ENCODE peak calls at places on chromosomes 6 and 20, in four cellular contexts. One of them, this sample, is unnamed.
A peak's percentile ranks its signal among the peaks of the same experiment; 100 is the strongest.

GRCh38 chr6:30798501-30798900 is 54.2 kb upstream of the IER3 start:
- DNase-seq in A549: no peak
- DNase-seq in K562: no peak
- DNase-seq in GM12878: no peak
- DNase-seq in this sample: no peak

GRCh38 chr6:41462980-41463930 is 82.9 kb upstream of the FOXP4 start:
- DNase-seq in K562: peak; percentile 82
- DNase-seq in A549: peak; percentile 36
- DNase-seq in GM12878: no peak
- DNase-seq in this sample: peak; percentile 83

GRCh38 chr6:52595796-52596130 is 18.9 kb upstream of the TRAM2 start:
- DNase-seq in A549: no peak
- DNase-seq in GM12878: no peak
- DNase-seq in K562: no peak
- DNase-seq in this sample: no peak

GRCh38 chr6:161233986-161234620 is 39.8 kb downstream of the AGPAT4 start:
- DNase-seq in K562: no peak
- DNase-seq in GM12878: no peak
- DNase-seq in A549: peak; percentile 6
- DNase-seq in this sample: peak; percentile 32

GRCh38 chr6:156109713-156110112 is 654.1 kb upstream of the NOX3 start:
- DNase-seq in GM12878: no peak
- DNase-seq in A549: no peak
- DNase-seq in K562: no peak
- DNase-seq in this sample: no peak

GRCh38 chr20:22288957-22289356 is 295.4 kb downstream of the FOXA2 start:
- DNase-seq in K562: no peak
- DNase-seq in A549: no peak
- DNase-seq in GM12878: no peak
- DNase-seq in this sample: no peak

GRCh38 chr6:122126894-122127293 is 272.6 kb upstream of the HSF2 start:
- DNase-seq in A549: no peak
- DNase-seq in K562: no peak
- DNase-seq in GM12878: no peak
- DNase-seq in this sample: no peak

GRCh38 chr6:40924832-40925231 is 114.2 kb downstream of the UNC5CL start:
- DNase-seq in GM12878: no peak
- DNase-seq in K562: no peak
- DNase-seq in A549: no peak
- DNase-seq in this sample: no peak

GRCh38 chr6:125236536-125237327 is 65.0 kb downstream of the HDDC2 start:
- DNase-seq in GM12878: no peak
- DNase-seq in K562: no peak
- DNase-seq in A549: peak; percentile 27
- DNase-seq in this sample: no peak

GRCh38 chr6:149766156-149766768 is 16.7 kb downstream of the PCMT1 start:
- DNase-seq in K562: no peak
- DNase-seq in A549: no peak
- DNase-seq in GM12878: no peak
- DNase-seq in this sample: no peak

GRCh38 chr20:57794600-57795346 is 85.0 kb upstream of the PMEPA1 start:
- DNase-seq in A549: no peak
- DNase-seq in GM12878: no peak
- DNase-seq in K562: no peak
- DNase-seq in this sample: no peak

GRCh38 chr6:25682324-25682723 is 30.3 kb downstream of the SCGN start:
- DNase-seq in A549: no peak
- DNase-seq in K562: no peak
- DNase-seq in GM12878: no peak
- DNase-seq in this sample: no peak

GRCh38 chr6:90922323-90922722 is 335.5 kb upstream of the MAP3K7 start:
- DNase-seq in K562: no peak
- DNase-seq in GM12878: no peak
- DNase-seq in A549: no peak
- DNase-seq in this sample: no peak

GRCh38 chr6:36263390-36263789 is 6.5 kb upstream of the PNPLA1 start:
- DNase-seq in K562: no peak
- DNase-seq in A549: no peak
- DNase-seq in GM12878: no peak
- DNase-seq in this sample: no peak

GRCh38 chr6:143015300-143015706 is 45.4 kb upstream of the AIG1 start:
- DNase-seq in A549: no peak
- DNase-seq in K562: no peak
- DNase-seq in GM12878: peak; percentile 32
- DNase-seq in this sample: no peak

GRCh38 chr6:43776115-43776798 is 6.2 kb downstream of the VEGFA start:
- DNase-seq in K562: no peak
- DNase-seq in A549: no peak
- DNase-seq in GM12878: peak; percentile 44
- DNase-seq in this sample: no peak

GRCh38 chr6:149217466-149217888 is 100.0 kb upstream of the TAB2 start:
- DNase-seq in GM12878: no peak
- DNase-seq in A549: no peak
- DNase-seq in K562: no peak
- DNase-seq in this sample: no peak

GRCh38 chr20:7775072-7775471 is 165.2 kb downstream of the HAO1 start:
- DNase-seq in A549: no peak
- DNase-seq in GM12878: no peak
- DNase-seq in K562: no peak
- DNase-seq in this sample: no peak

GRCh38 chr6:166360243-166361079 is 18.1 kb upstream of the SFT2D1 start:
- DNase-seq in K562: no peak
- DNase-seq in A549: no peak
- DNase-seq in GM12878: no peak
- DNase-seq in this sample: no peak

GRCh38 chr20:59578602-59579403 is 25.5 kb upstream of the PHACTR3 start:
- DNase-seq in K562: no peak
- DNase-seq in A549: no peak
- DNase-seq in GM12878: no peak
- DNase-seq in this sample: no peak

GRCh38 chr20:56788041-56788670 is 159.1 kb downstream of the TFAP2C start:
- DNase-seq in K562: no peak
- DNase-seq in A549: peak; percentile 100
- DNase-seq in GM12878: no peak
- DNase-seq in this sample: no peak

GRCh38 chr6:52537001-52537753 is 39.7 kb downstream of the TRAM2 start:
- DNase-seq in GM12878: peak; percentile 92
- DNase-seq in K562: no peak
- DNase-seq in A549: no peak
- DNase-seq in this sample: no peak

GRCh38 chr6:1672379-1672778 is 62.7 kb downstream of the FOXC1 start:
- DNase-seq in GM12878: no peak
- DNase-seq in A549: no peak
- DNase-seq in K562: no peak
- DNase-seq in this sample: no peak

GRCh38 chr6:135212935-135213334 is 31.8 kb downstream of the MYB start:
- DNase-seq in A549: no peak
- DNase-seq in K562: no peak
- DNase-seq in GM12878: no peak
- DNase-seq in this sample: no peak

GRCh38 chr6:14382381-14383236 is 265.0 kb downstream of the CD83 start:
- DNase-seq in GM12878: no peak
- DNase-seq in K562: no peak
- DNase-seq in A549: no peak
- DNase-seq in this sample: no peak

GRCh38 chr20:58870293-58871014 is 17.9 kb downstream of the GNAS start:
- DNase-seq in GM12878: no peak
- DNase-seq in K562: peak; percentile 79
- DNase-seq in A549: peak; percentile 63
- DNase-seq in this sample: peak; percentile 80

GRCh38 chr20:48015136-48015925 is 230.1 kb upstream of the SULF2 start:
- DNase-seq in K562: no peak
- DNase-seq in GM12878: no peak
- DNase-seq in A549: no peak
- DNase-seq in this sample: no peak

GRCh38 chr6:93017213-93017612 is 402.1 kb downstream of the EPHA7 start:
- DNase-seq in GM12878: no peak
- DNase-seq in A549: no peak
- DNase-seq in K562: no peak
- DNase-seq in this sample: no peak

GRCh38 chr6:158026054-158026900 is 44.6 kb downstream of the SYNJ2 start:
- DNase-seq in K562: peak; percentile 84
- DNase-seq in A549: peak; percentile 93
- DNase-seq in GM12878: no peak
- DNase-seq in this sample: peak; percentile 79

DNA sequence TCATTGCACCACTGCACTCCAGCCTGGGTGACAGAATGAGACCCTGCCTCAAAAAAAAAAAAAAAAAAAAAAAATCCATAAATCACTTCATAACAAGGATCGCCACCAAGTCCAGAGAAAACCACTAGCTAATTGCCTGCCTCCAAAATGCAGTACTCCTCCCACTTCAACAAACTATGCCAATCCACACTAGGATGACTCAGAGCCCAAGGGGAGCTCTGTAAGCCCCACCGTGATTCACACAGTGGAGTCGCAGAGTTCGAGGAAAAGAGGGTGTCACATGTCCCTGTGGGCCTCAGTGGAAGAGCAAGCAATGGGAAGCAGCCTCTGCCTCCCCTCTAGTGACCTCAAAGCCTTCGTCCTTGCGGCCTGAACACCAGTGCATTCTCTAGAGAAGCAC is 9.1 kb downstream of the SNHG17 start:
- DNase-seq in K562: no peak
- DNase-seq in A549: peak; percentile 37
- DNase-seq in GM12878: no peak
- DNase-seq in this sample: no peak
- TF ChIP-seq RCOR1 in K562: no peak
- TF ChIP-seq RCOR1 in A549: no peak
- TF ChIP-seq RCOR1 in GM12878: no peak
- TF ChIP-seq RCOR1 in this sample: no peak

DNA sequence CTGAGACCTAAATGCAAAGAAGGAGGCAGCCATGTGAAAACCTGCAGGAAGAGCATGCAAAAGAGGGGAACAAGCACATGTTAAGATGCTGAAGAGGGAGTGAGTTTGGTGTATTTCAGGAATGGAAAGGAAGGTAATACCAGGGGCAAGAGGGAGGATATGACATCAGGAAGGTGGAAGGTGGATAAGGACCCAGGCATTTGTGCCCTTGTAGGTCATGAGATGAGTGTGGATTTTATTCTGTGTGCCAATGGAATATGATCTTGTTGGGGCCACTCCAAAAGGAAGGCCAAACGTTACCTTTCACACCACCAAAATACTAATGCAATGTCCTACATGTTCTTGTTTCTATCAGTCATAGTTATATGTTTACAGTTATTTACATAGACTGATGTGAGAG is 17.2 kb upstream of the DOK5 start:
- DNase-seq in GM12878: no peak
- DNase-seq in A549: no peak
- DNase-seq in K562: no peak
- DNase-seq in this sample: no peak
- TF ChIP-seq CHD2 in GM12878: no peak
- TF ChIP-seq CHD2 in A549: no peak
- TF ChIP-seq CHD2 in K562: no peak
- TF ChIP-seq CHD2 in this sample: no peak

DNA sequence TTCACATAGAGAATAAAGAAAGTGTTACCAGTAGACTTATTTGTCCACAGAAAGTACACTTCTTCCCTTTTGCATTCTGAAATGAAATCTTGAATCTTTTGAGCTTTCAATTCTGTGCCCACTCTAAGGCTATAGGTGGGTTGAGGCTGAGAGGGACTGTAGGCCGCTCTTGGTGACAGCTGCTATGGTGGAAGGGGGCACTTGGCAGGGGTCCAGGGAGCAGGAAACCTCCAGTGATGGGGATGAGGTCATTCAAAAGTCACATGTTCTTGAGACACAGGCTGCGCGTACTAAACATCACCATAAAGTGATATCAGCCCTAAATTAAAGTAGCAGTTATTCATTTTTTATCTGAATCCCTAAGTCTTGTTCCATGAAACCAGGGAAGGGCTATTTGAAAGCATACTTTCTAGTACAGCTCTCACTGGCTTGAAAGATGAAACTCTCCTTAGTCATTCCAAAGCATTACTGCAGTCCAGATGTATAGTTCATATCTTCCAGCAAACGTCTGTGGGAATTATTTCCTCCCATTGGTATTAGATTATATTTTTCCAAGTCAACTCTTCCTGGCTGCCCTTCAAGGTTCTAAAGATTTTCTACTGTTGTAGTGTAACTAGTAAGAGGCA is 373.1 kb downstream of the CD109 start:
- DNase-seq in GM12878: no peak
- DNase-seq in K562: no peak
- DNase-seq in A549: no peak
- DNase-seq in this sample: no peak
- TF ChIP-seq RCOR1 in GM12878: no peak
- TF ChIP-seq RCOR1 in K562: no peak
- TF ChIP-seq RCOR1 in A549: no peak
- TF ChIP-seq RCOR1 in this sample: no peak

GRCh38 chr6:12957321-12958051 is 240.9 kb downstream of the PHACTR1 start:
- DNase-seq in K562: no peak
- DNase-seq in GM12878: no peak
- DNase-seq in A549: peak; percentile 2
- DNase-seq in this sample: peak; percentile 59
- TF ChIP-seq CHD2 in K562: no peak
- TF ChIP-seq CHD2 in GM12878: no peak
- TF ChIP-seq CHD2 in A549: no peak
- TF ChIP-seq CHD2 in this sample: no peak

DNA sequence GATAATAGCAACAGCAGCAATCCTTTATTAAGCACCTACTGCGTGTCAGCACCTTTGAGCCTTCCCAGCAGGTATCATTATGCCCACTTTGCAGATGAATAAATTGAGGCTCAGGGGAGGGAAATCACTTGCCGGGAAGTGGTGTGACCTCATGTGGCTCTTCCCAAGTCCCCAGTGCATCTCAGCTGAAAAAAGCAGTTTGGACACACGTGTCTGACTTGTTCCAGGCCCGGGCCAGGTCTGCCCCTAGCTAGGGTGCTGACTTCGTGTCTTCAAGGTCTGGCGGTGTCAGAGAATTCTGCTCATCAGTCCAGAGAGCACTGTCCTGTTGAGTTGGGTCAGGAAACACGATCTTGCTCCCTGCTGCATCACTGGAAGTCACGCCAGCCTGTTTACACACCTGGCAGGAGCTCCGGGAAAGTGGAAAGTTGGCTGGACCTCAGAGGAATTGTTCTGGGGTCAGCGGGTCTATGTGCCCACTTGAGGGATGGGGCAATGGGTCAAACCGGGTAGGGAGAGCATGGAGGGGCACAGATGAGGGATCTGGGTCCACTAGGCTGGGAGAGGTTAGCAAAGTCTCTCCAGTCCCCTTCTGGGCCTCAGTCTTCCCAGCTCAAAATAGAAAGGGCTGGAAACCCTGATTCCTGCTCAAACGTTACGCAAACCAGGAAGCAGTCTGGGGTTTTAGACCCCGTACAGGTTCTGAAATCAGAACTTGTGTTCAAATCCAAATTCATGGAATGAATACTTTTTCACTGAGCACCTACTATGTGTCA is 10.5 kb downstream of the SLC13A3 start:
- DNase-seq in A549: no peak
- DNase-seq in GM12878: no peak
- DNase-seq in K562: no peak
- DNase-seq in this sample: no peak
- TF ChIP-seq RCOR1 in A549: no peak
- TF ChIP-seq RCOR1 in GM12878: no peak
- TF ChIP-seq RCOR1 in K562: no peak
- TF ChIP-seq RCOR1 in this sample: no peak

GRCh38 chr20:45819466-45819865 is 7.0 kb downstream of the UBE2C start:
- DNase-seq in K562: no peak
- DNase-seq in GM12878: no peak
- DNase-seq in A549: no peak
- DNase-seq in this sample: no peak
- TF ChIP-seq CHD2 in K562: no peak
- TF ChIP-seq CHD2 in GM12878: no peak
- TF ChIP-seq CHD2 in A549: no peak
- TF ChIP-seq CHD2 in this sample: no peak

GRCh38 chr20:50713677-50714101 is 17.7 kb upstream of the PARD6B start:
- DNase-seq in K562: no peak
- DNase-seq in GM12878: no peak
- DNase-seq in A549: peak; percentile 56
- DNase-seq in this sample: no peak
- TF ChIP-seq RCOR1 in K562: peak; percentile 87
- TF ChIP-seq RCOR1 in GM12878: no peak
- TF ChIP-seq RCOR1 in A549: no peak
- TF ChIP-seq RCOR1 in this sample: no peak